ENCODE peak calls at places on chromosome 14, in seven cellular contexts. U, O, W, V, N, J and F are unnamed samples.

GRCh38 chr14:81991998-81992397 is 458.3 kb upstream of the SEL1L start:
- DNase-seq in V (no peak), N (no peak), U (no peak), J (no peak), O (no peak), W (no peak), F (no peak)

GRCh38 chr14:24395609-24396580 is 2.9 kb upstream of the NYNRIN start:
- DNase-seq in V (no peak), O (no peak), W (peak), J (peak), U (no peak), N (no peak), F (no peak)

GRCh38 chr14:96138241-96138640 is 66.4 kb upstream of the BDKRB2 start:
- DNase-seq in V (no peak), U (no peak), O (no peak), W (peak), N (no peak), J (no peak), F (no peak)

GRCh38 chr14:26286806-26287205 is 311.0 kb downstream of the NOVA1 start:
- DNase-seq in O (no peak), J (no peak), N (no peak), U (no peak), V (no peak), W (no peak), F (no peak)

GRCh38 chr14:94048676-94049624 is 22.8 kb downstream of the OTUB2 start:
- DNase-seq in U (no peak), N (no peak), W (no peak), V (no peak), J (no peak), O (no peak), F (no peak)

GRCh38 chr14:92626041-92626440 is 112.5 kb downstream of the RIN3 start:
- DNase-seq in U (no peak), V (no peak), N (no peak), W (no peak), O (no peak), J (no peak), F (no peak)

GRCh38 chr14:54169254-54169924 is 212.8 kb upstream of the BMP4 start:
- DNase-seq in J (peak), N (no peak), W (peak), U (no peak), V (no peak), O (no peak), F (no peak)

GRCh38 chr14:52349731-52350130 is 35.6 kb downstream of the PTGER2 start:
- DNase-seq in O (no peak), J (no peak), U (no peak), V (no peak), W (no peak), N (no peak), F (no peak)

GRCh38 chr14:32896979-32897723 is 41.5 kb upstream of the NPAS3 start:
- DNase-seq in J (peak), U (no peak), N (no peak), V (no peak), O (peak), W (peak), F (no peak)

GRCh38 chr14:36935976-36936678 is 236.3 kb downstream of the SLC25A21 start:
- DNase-seq in J (peak), V (no peak), N (no peak), U (no peak), O (peak), W (peak), F (no peak)

GRCh38 chr14:84250863-84251262 is 1279.1 kb upstream of the FLRT2 start:
- DNase-seq in J (no peak), N (no peak), U (no peak), O (no peak), V (no peak), W (no peak), F (no peak)

GRCh38 chr14:91250912-91251311 is 6.4 kb upstream of the GPR68 start:
- DNase-seq in W (no peak), U (no peak), N (no peak), O (no peak), J (no peak), V (no peak), F (no peak)

GRCh38 chr14:90539496-90539775 is 142.6 kb downstream of the CALM1 start:
- DNase-seq in V (no peak), J (no peak), W (no peak), N (no peak), U (no peak), O (no peak), F (no peak)

GRCh38 chr14:94702629-94703028 is 67.3 kb downstream of the GSC start:
- DNase-seq in V (no peak), N (no peak), J (peak), W (no peak), O (no peak), U (no peak), F (no peak)

GRCh38 chr14:92516966-92517350 is 3.4 kb downstream of the RIN3 start:
- DNase-seq in U (no peak), J (no peak), O (no peak), V (no peak), N (no peak), W (no peak), F (no peak)

GRCh38 chr14:62462996-62463395 is 582.3 kb downstream of the KCNH5 start:
- DNase-seq in O (no peak), J (peak), W (no peak), N (no peak), V (no peak), U (no peak), F (no peak)

GRCh38 chr14:32419429-32419828 is 90.3 kb downstream of the AKAP6 start:
- DNase-seq in U (no peak), N (no peak), V (no peak), J (no peak), W (no peak), O (no peak), F (no peak)

GRCh38 chr14:101184562-101184961 is 281.0 kb upstream of the RTL1 start:
- DNase-seq in U (no peak), W (no peak), J (no peak), V (no peak), O (no peak), N (no peak), F (no peak)

GRCh38 chr14:101595349-101595748 is 34.1 kb downstream of the DIO3 start:
- DNase-seq in V (no peak), U (no peak), O (no peak), N (no peak), J (no peak), W (no peak), F (no peak)

GRCh38 chr14:50425816-50426215 is 29.1 kb upstream of the CDKL1 start:
- DNase-seq in O (no peak), U (no peak), V (no peak), N (no peak), W (peak), J (no peak), F (no peak)

GRCh38 chr14:21061347-21061668 is 3.7 kb downstream of the RNASE8 start:
- DNase-seq in V (no peak), N (no peak), W (no peak), U (no peak), J (no peak), O (no peak), F (no peak)

GRCh38 chr14:32342151-32342853 is 13.2 kb downstream of the AKAP6 start:
- DNase-seq in O (no peak), V (no peak), W (no peak), J (peak), U (no peak), N (no peak), F (no peak)

GRCh38 chr14:22929104-22929847 is at the start of gene PRMT5:
- DNase-seq in U (peak), J (peak), W (peak), N (peak), O (peak), V (peak), F (peak)
- TF ChIP-seq CTCF in U (no peak), J (no peak), W (no peak), N (no peak), O (no peak), V (no peak), F (no peak)

GRCh38 chr14:104871656-104872468 is 6.8 kb downstream of the CEP170B start:
- DNase-seq in O (no peak), W (no peak), V (no peak), N (no peak), J (no peak), U (no peak), F (no peak)

GRCh38 chr14:104869669-104870367 is 4.8 kb downstream of the CEP170B start:
- DNase-seq in O (no peak), J (no peak), W (no peak), N (no peak), U (no peak), V (no peak), F (no peak)

GRCh38 chr14:104868811-104869572 is 3.9 kb downstream of the CEP170B start:
- DNase-seq in V (no peak), W (no peak), O (no peak), N (no peak), U (no peak), J (no peak), F (no peak)

GRCh38 chr14:104871145-104871655 is 6.1 kb downstream of the CEP170B start:
- DNase-seq in W (no peak), U (no peak), J (no peak), V (no peak), N (no peak), O (no peak), F (no peak)

DNA sequence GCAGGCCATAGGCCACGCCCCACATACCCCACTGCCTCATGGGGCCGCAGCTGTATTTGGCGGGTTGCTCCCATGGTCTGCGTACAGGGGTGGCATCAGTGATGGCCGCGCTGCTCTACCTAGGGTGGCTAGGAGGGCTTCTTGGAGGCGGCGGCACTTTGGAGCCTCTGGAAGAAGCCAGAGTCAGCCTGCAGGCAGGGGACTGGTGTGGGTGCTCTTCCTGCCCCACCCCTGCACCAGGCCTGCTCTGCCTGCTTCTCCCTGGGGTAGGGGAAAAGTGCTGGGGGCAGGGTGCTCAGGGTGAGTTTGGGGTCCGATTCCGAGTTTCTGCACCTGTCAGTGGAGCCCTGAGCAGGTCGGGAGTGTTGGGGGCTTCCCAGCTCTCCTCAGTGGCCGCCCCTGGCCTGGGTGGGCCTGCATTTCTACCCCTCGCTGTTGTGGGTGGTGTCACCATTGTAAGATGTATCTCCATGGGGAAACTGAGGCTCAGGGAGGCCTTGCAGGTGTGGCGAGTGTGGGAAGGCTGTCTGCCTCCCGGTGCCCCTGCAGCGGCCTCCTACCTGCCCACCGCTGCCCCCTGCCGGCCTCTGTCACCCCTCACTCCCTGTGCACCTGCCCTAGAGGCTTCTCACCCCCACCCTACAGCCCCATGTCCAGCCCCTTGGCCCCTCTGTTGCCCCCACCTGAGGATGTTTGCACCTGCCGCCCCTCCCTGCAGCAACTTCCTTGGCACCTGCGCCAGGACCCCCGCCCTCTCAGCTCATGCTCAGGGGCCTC is 5.5 kb downstream of the CEP170B start:
- DNase-seq in J (no peak), O (no peak), W (no peak), N (no peak), V (peak), U (no peak), F (no peak)
- TF ChIP-seq CTCF in J (no peak), O (peak), W (no peak), N (peak), V (peak), U (peak), F (peak)

DNA sequence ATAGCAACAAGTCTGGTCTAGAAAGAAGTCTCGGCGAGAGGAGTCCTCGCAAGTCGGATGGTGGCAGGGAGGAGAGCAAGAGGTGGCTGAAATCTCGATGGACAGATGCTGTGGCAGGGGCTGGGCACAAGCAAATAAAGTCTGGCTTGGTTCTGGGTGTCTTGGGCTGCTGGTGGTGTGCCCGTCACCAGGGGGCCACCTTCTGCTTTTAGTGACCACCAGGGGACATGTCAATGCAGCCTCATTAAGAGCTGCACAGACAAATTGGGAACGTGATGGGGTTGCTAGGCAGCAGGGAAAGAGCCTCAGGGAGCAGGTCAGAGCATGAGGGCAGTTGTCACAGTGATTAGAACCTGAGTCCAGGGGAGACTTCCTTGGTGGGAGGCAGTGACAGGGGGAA is 43.9 kb downstream of the LRRC74A start:
- DNase-seq in U (no peak), W (no peak), N (no peak), V (no peak), O (no peak), J (no peak), F (no peak)
- TF ChIP-seq CTCF in U (no peak), W (peak), N (peak), V (no peak), O (no peak), J (peak), F (peak)

DNA sequence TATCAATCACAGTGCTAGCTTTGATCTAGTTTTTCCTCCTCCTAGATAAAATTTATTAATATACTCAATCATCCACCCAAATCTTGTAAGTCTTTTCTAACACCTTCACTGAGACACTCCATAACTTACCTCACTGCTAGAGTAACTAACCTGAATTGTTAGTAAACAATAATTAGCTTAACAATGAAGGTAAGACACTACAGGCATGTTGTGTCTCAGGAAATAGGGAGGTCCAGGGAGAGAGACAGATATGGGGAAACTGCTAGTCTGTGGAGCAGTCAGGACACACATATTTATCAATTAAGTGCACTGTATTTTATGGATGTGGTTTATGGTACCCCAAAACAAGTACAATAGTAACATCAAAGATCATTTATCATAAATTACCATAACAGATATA is 94.2 kb upstream of the SSTR1 start:
- DNase-seq in W (no peak), J (no peak), O (no peak), N (no peak), U (no peak), V (no peak), F (no peak)
- TF ChIP-seq CTCF in W (no peak), J (no peak), O (no peak), N (no peak), U (no peak), V (no peak), F (no peak)